ENCODE peak calls at places on chromosomes 3 and 15, in six cellular contexts. L is NCI-H748 treated with DMSO at 0.1 percent for 48 hours; V is activated T-helper 1 cell treated with anti-CD3 and anti-CD28 coated beads, Interleukin-12 subunit alpha, Interleukin-12 subunit beta, Interleukin-2, Interleukin-4 antibody, amounts not matched to agents 30 ng/mL and 10 ng/mL and 1 ng/mL, durations not matched to agents 14 hours and 24 hours and 36 hours; P is activated CD4-positive, CD25-positive, alpha-beta regulatory T cell treated with anti-CD3 and anti-CD28 coated beads, Interleukin-2, amount 50 U/mL, for 16 hours; N is LNCaP clone FGC; I is NCI-H1694. C is an unnamed sample.

GRCh38 chr3:67292356-67293225 is 294.5 kb downstream of the KBTBD8 start:
- DNase-seq in L (peak; percentile 33), V (no peak), P (no peak), N (peak; percentile 40), I (no peak), C (no peak)

GRCh38 chr3:177102526-177102925 is 94.8 kb downstream of the TBL1XR1 start:
- DNase-seq in L (no peak), V (no peak), P (no peak), N (no peak), I (no peak), C (no peak)

GRCh38 chr15:78195735-78196201 is 38.6 kb downstream of the ACSBG1 start:
- DNase-seq in L (no peak), V (peak; percentile 26), P (no peak), N (no peak), I (no peak), C (peak; percentile 53)

GRCh38 chr3:72659609-72660008 is 188.6 kb downstream of the SHQ1 start:
- DNase-seq in L (no peak), V (no peak), P (no peak), N (no peak), I (no peak), C (no peak)

GRCh38 chr3:33034601-33035000 is 62.3 kb downstream of the GLB1 start:
- DNase-seq in L (no peak), V (no peak), P (no peak), N (no peak), I (no peak), C (no peak)

GRCh38 chr3:147614210-147614609 is 205.0 kb downstream of the ZIC1 start:
- DNase-seq in L (no peak), V (no peak), P (no peak), N (no peak), I (no peak), C (no peak)

GRCh38 chr15:51750942-51751686 is at the start of gene TMOD2:
- DNase-seq in L (peak; percentile 32), V (peak; percentile 29), P (no peak), N (no peak), I (no peak), C (peak; percentile 69)

GRCh38 chr3:78988324-78988723 is 779.5 kb downstream of the ROBO1 start:
- DNase-seq in L (peak; percentile 13), V (no peak), P (no peak), N (peak; percentile 26), I (no peak), C (no peak)

GRCh38 chr3:46700772-46701171 is 420 bp upstream of the TMIE start:
- DNase-seq in L (peak; percentile 57), V (no peak), P (no peak), N (no peak), I (no peak), C (no peak)

GRCh38 chr3:170679190-170679589 is 93.3 kb upstream of the SLC7A14 start:
- DNase-seq in L (no peak), V (no peak), P (no peak), N (no peak), I (no peak), C (no peak)

GRCh38 chr3:193870376-193871092 is 265.4 kb upstream of the HES1 start:
- DNase-seq in L (no peak), V (no peak), P (no peak), N (no peak), I (no peak), C (no peak)

GRCh38 chr3:184345678-184346144 is 8.3 kb downstream of the FAM131A start:
- DNase-seq in L (no peak), V (no peak), P (no peak), N (peak; percentile 85), I (peak; percentile 59), C (peak; percentile 42)